ENCODE peak calls at places on chromosomes 2 and 18, in six cellular contexts. One of them, this sample, is unnamed.

GRCh38 chr2:219249203-219249980 is 3.7 kb upstream of the TUBA4B start:
- DNase-seq in lower leg skin: peak; percentile 95
- DNase-seq in NCI-H1092 treated with DMSO at 0.1 percent for 48 hours: peak; percentile 12
- DNase-seq in NCI-H1105: peak; percentile 23
- DNase-seq in GM23248: peak; percentile 92
- DNase-seq in effector memory CD8-positive, alpha-beta T cell: peak; percentile 45
- DNase-seq in this sample: peak; percentile 58

GRCh38 chr2:127551221-127551930 is 15.9 kb downstream of the MYO7B start:
- DNase-seq in lower leg skin: peak; percentile 57
- DNase-seq in NCI-H1105: no peak
- DNase-seq in GM23248: no peak
- DNase-seq in effector memory CD8-positive, alpha-beta T cell: no peak
- DNase-seq in NCI-H1092 treated with DMSO at 0.1 percent for 48 hours: no peak
- DNase-seq in this sample: no peak

GRCh38 chr2:215750763-215751162 is 262.6 kb downstream of the MREG start:
- DNase-seq in GM23248: peak; percentile 44
- DNase-seq in NCI-H1105: no peak
- DNase-seq in effector memory CD8-positive, alpha-beta T cell: no peak
- DNase-seq in lower leg skin: no peak
- DNase-seq in NCI-H1092 treated with DMSO at 0.1 percent for 48 hours: no peak
- DNase-seq in this sample: no peak

GRCh38 chr2:11681722-11682589 is 12.0 kb upstream of the NTSR2 start:
- DNase-seq in lower leg skin: peak; percentile 84
- DNase-seq in GM23248: peak; percentile 10
- DNase-seq in NCI-H1092 treated with DMSO at 0.1 percent for 48 hours: peak; percentile 10
- DNase-seq in effector memory CD8-positive, alpha-beta T cell: peak; percentile 42
- DNase-seq in NCI-H1105: peak; percentile 23
- DNase-seq in this sample: peak; percentile 63

GRCh38 chr18:75489493-75490190 is 62.1 kb upstream of the SMIM21 start:
- DNase-seq in NCI-H1092 treated with DMSO at 0.1 percent for 48 hours: no peak
- DNase-seq in lower leg skin: no peak
- DNase-seq in GM23248: peak; percentile 96
- DNase-seq in effector memory CD8-positive, alpha-beta T cell: no peak
- DNase-seq in NCI-H1105: no peak
- DNase-seq in this sample: peak; percentile 55

GRCh38 chr2:11955314-11955713 is 208.9 kb downstream of the LPIN1 start:
- DNase-seq in NCI-H1105: no peak
- DNase-seq in effector memory CD8-positive, alpha-beta T cell: no peak
- DNase-seq in NCI-H1092 treated with DMSO at 0.1 percent for 48 hours: no peak
- DNase-seq in lower leg skin: no peak
- DNase-seq in GM23248: peak; percentile 74
- DNase-seq in this sample: no peak

GRCh38 chr2:45441571-45441970 is 169.5 kb downstream of the SRBD1 start:
- DNase-seq in GM23248: no peak
- DNase-seq in effector memory CD8-positive, alpha-beta T cell: no peak
- DNase-seq in NCI-H1092 treated with DMSO at 0.1 percent for 48 hours: no peak
- DNase-seq in NCI-H1105: no peak
- DNase-seq in lower leg skin: no peak
- DNase-seq in this sample: no peak

GRCh38 chr2:196925445-196925767 is 1.1 kb downstream of the PGAP1 start:
- DNase-seq in NCI-H1105: no peak
- DNase-seq in effector memory CD8-positive, alpha-beta T cell: no peak
- DNase-seq in NCI-H1092 treated with DMSO at 0.1 percent for 48 hours: peak; percentile 52
- DNase-seq in GM23248: peak; percentile 44
- DNase-seq in lower leg skin: no peak
- DNase-seq in this sample: peak; percentile 7

GRCh38 chr18:23689616-23690504 is 607 bp downstream of the LAMA3 start:
- DNase-seq in lower leg skin: peak; percentile 88
- DNase-seq in effector memory CD8-positive, alpha-beta T cell: no peak
- DNase-seq in NCI-H1092 treated with DMSO at 0.1 percent for 48 hours: peak; percentile 47
- DNase-seq in GM23248: no peak
- DNase-seq in NCI-H1105: no peak
- DNase-seq in this sample: no peak

GRCh38 chr2:159803235-159803962 is 5.4 kb upstream of the CD302 start:
- DNase-seq in NCI-H1105: no peak
- DNase-seq in effector memory CD8-positive, alpha-beta T cell: no peak
- DNase-seq in GM23248: no peak
- DNase-seq in lower leg skin: no peak
- DNase-seq in NCI-H1092 treated with DMSO at 0.1 percent for 48 hours: no peak
- DNase-seq in this sample: no peak

GRCh38 chr2:147543056-147543455 is 301.8 kb upstream of the ACVR2A start:
- DNase-seq in NCI-H1105: no peak
- DNase-seq in lower leg skin: no peak
- DNase-seq in effector memory CD8-positive, alpha-beta T cell: no peak
- DNase-seq in GM23248: peak; percentile 77
- DNase-seq in NCI-H1092 treated with DMSO at 0.1 percent for 48 hours: no peak
- DNase-seq in this sample: no peak

GRCh38 chr2:164599954-164600589 is 21.2 kb downstream of the GRB14 start:
- DNase-seq in lower leg skin: no peak
- DNase-seq in GM23248: peak; percentile 90
- DNase-seq in effector memory CD8-positive, alpha-beta T cell: no peak
- DNase-seq in NCI-H1105: peak; percentile 18
- DNase-seq in NCI-H1092 treated with DMSO at 0.1 percent for 48 hours: peak; percentile 71
- DNase-seq in this sample: peak; percentile 43

GRCh38 chr18:730692-731091 is 18.3 kb upstream of the ENOSF1 start:
- DNase-seq in lower leg skin: no peak
- DNase-seq in NCI-H1105: no peak
- DNase-seq in NCI-H1092 treated with DMSO at 0.1 percent for 48 hours: no peak
- DNase-seq in effector memory CD8-positive, alpha-beta T cell: no peak
- DNase-seq in GM23248: peak; percentile 22
- DNase-seq in this sample: no peak